ENCODE peak calls at places on chromosomes 5 and 9, in seven cellular contexts. D is T-helper 1 cell, H is GM12865, U is fibroblast of pulmonary artery, L is HEK293T, O is EH, R is sigmoid colon. N is an unnamed sample.

GRCh38 chr5:135993894-135994514 is 34.8 kb upstream of the TGFBI start:
- DNase-seq in L (no peak), R (no peak), H (no peak), O (peak; percentile 91), U (no peak), D (no peak), N (no peak)

GRCh38 chr9:134010774-134011173 is 14.5 kb upstream of the BRD3OS start:
- DNase-seq in U (no peak), D (no peak), R (no peak), O (peak; percentile 16), L (no peak), H (no peak), N (no peak)

GRCh38 chr9:76595645-76596044 is 136.7 kb downstream of the GCNT1 start:
- DNase-seq in H (no peak), D (no peak), L (no peak), U (no peak), R (no peak), O (no peak), N (no peak)

GRCh38 chr5:577800-578199 is 34.3 kb upstream of the CEP72 start:
- DNase-seq in U (no peak), O (no peak), L (no peak), D (no peak), R (no peak), H (no peak), N (no peak)

GRCh38 chr5:15885156-15885555 is 294.4 kb downstream of the MARCHF11 start:
- DNase-seq in D (no peak), U (peak; percentile 36), R (no peak), O (peak; percentile 50), L (no peak), H (no peak), N (no peak)

GRCh38 chr9:70658765-70659164 is 244.3 kb upstream of the KLF9 start:
- DNase-seq in U (no peak), D (no peak), O (no peak), H (no peak), R (no peak), L (no peak), N (no peak)

GRCh38 chr9:136509549-136509948 is 26.7 kb upstream of the SEC16A start:
- DNase-seq in L (no peak), R (no peak), O (no peak), U (no peak), H (no peak), D (no peak), N (no peak)

GRCh38 chr5:168877132-168877895 is 298.1 kb upstream of the PANK3 start:
- DNase-seq in H (no peak), L (no peak), D (no peak), R (no peak), O (no peak), U (no peak), N (no peak)

GRCh38 chr5:134136221-134136631 is 21.7 kb downstream of the TCF7 start:
- DNase-seq in O (no peak), R (peak; percentile 49), H (no peak), L (no peak), U (no peak), D (no peak), N (peak; percentile 41)

GRCh38 chr5:50667079-50667652 is 729 bp downstream of the PARP8 start:
- DNase-seq in R (peak; percentile 81), L (peak; percentile 22), H (peak; percentile 61), O (peak; percentile 49), D (no peak), U (peak; percentile 53), N (peak; percentile 91)

GRCh38 chr9:120914953-120915352 is 11.6 kb downstream of the TRAF1 start:
- DNase-seq in H (no peak), D (no peak), R (no peak), O (peak; percentile 43), L (no peak), U (no peak), N (no peak)

GRCh38 chr5:132504746-132505145 is 14.2 kb upstream of the IRF1 start:
- DNase-seq in R (no peak), O (no peak), H (no peak), L (no peak), U (no peak), D (no peak), N (no peak)

GRCh38 chr5:179795863-179796833 is 2.4 kb downstream of the LTC4S start:
- DNase-seq in H (peak; percentile 90), O (peak; percentile 83), D (peak; percentile 66), U (peak; percentile 83), R (peak; percentile 87), L (peak; percentile 82), N (peak; percentile 95)

GRCh38 chr9:86975086-86975485 is 27.8 kb upstream of the GAS1 start:
- DNase-seq in H (no peak), D (no peak), R (no peak), U (no peak), O (peak; percentile 48), L (no peak), N (no peak)

GRCh38 chr5:72776684-72777083 is 39.8 kb upstream of the TNPO1 start:
- DNase-seq in R (no peak), H (no peak), U (no peak), O (no peak), L (no peak), D (no peak), N (no peak)

GRCh38 chr9:133999866-134000265 is 7.7 kb upstream of the VAV2 start:
- DNase-seq in U (no peak), R (no peak), O (no peak), H (no peak), L (no peak), D (no peak), N (no peak)

GRCh38 chr9:84238652-84239051 is 101.9 kb downstream of the SLC28A3 start:
- DNase-seq in U (peak; percentile 23), D (no peak), L (no peak), R (no peak), O (no peak), H (no peak), N (no peak)

GRCh38 chr5:145718956-145719355 is 116.2 kb downstream of the PRELID2 start:
- DNase-seq in H (no peak), R (no peak), U (peak; percentile 51), O (peak; percentile 64), L (peak; percentile 31), D (no peak), N (no peak)

GRCh38 chr5:78162253-78162862 is 132.1 kb downstream of the AP3B1 start:
- DNase-seq in R (no peak), O (peak; percentile 41), D (peak; percentile 17), L (peak; percentile 20), U (peak; percentile 61), H (peak; percentile 51), N (no peak)

GRCh38 chr5:176409765-176410164 is 6.6 kb downstream of the CLTB start:
- DNase-seq in O (no peak), U (no peak), L (no peak), R (no peak), D (no peak), H (no peak), N (no peak)

GRCh38 chr5:126883801-126884200 is 106.9 kb downstream of the LMNB1 start:
- DNase-seq in R (no peak), H (no peak), L (no peak), D (no peak), O (peak; percentile 7), U (peak; percentile 25), N (no peak)

GRCh38 chr9:98922721-98923435 is 20.8 kb upstream of the COL15A1 start:
- DNase-seq in D (no peak), U (no peak), L (no peak), H (peak; percentile 19), R (no peak), O (peak; percentile 55), N (no peak)

GRCh38 chr9:81264516-81264915 is 424.8 kb downstream of the TLE1 start:
- DNase-seq in U (peak; percentile 48), O (no peak), H (no peak), R (no peak), D (no peak), L (no peak), N (no peak)

GRCh38 chr5:95986937-95987520 is 25.4 kb upstream of the ELL2 start:
- DNase-seq in U (no peak), L (no peak), H (no peak), O (no peak), D (no peak), R (no peak), N (no peak)

GRCh38 chr5:107526263-107526937 is 144.3 kb downstream of the EFNA5 start:
- DNase-seq in H (no peak), L (no peak), D (no peak), O (peak; percentile 3), U (no peak), R (no peak), N (no peak)

GRCh38 chr9:131884222-131884621 is 144.3 kb upstream of the RAPGEF1 start:
- DNase-seq in O (no peak), U (no peak), R (peak; percentile 11), L (no peak), D (no peak), H (no peak), N (peak; percentile 33)

GRCh38 chr5:160092960-160093701 is 26.1 kb downstream of the PWWP2A start:
- DNase-seq in L (no peak), R (no peak), H (peak; percentile 69), U (no peak), D (no peak), O (no peak), N (no peak)

GRCh38 chr5:4941957-4942830 is 197.9 kb upstream of the ADAMTS16 start:
- DNase-seq in H (peak; percentile 11), D (no peak), R (no peak), U (no peak), L (peak; percentile 43), O (no peak), N (no peak)

GRCh38 chr9:72718503-72718902 is 197.1 kb downstream of the TMC1 start:
- DNase-seq in D (no peak), O (no peak), L (no peak), H (peak; percentile 16), R (no peak), U (no peak), N (no peak)

GRCh38 chr9:83233647-83234046 is 170.7 kb upstream of the RASEF start:
- DNase-seq in H (no peak), D (no peak), R (no peak), U (no peak), L (no peak), O (no peak), N (no peak)

GRCh38 chr5:33891731-33892418 is at the start of gene ADAMTS12:
- DNase-seq in L (peak; percentile 26), H (peak; percentile 26), R (peak; percentile 77), U (peak; percentile 61), O (peak; percentile 68), D (no peak), N (no peak)

N was measured in mesenteric fat pad.